ENCODE peak calls at places on chromosomes 16 and 17, in six cellular contexts. F is effector memory CD8-positive, alpha-beta T cell; I is T-helper 2 cell; M is type B pancreatic cell; C is progenitor cell of endocrine pancreas; H is AG08395. R is an unnamed sample.

GRCh38 chr16:52318259-52319008 is 228.5 kb downstream of the TOX3 start:
- DNase-seq in F (no peak), I (no peak), M (no peak), C (no peak), H (no peak), R (no peak)

GRCh38 chr16:89049484-89050118 is 44.1 kb upstream of the ACSF3 start:
- DNase-seq in F (no peak), I (no peak), M (no peak), C (no peak), H (no peak), R (no peak)

GRCh38 chr16:61654962-61655361 is 381.3 kb downstream of the CDH8 start:
- DNase-seq in F (no peak), I (no peak), M (no peak), C (no peak), H (no peak), R (no peak)

GRCh38 chr16:76535-77272 is 1.3 kb upstream of the MPG start:
- DNase-seq in F (no peak), I (no peak), M (no peak), C (no peak), H (peak; percentile 80), R (no peak)

GRCh38 chr16:3576211-3576610 is 992 bp downstream of the NLRC3 start:
- DNase-seq in F (no peak), I (peak; percentile 7), M (no peak), C (no peak), H (no peak), R (no peak)

GRCh38 chr17:2123467-2124251 is 68.8 kb downstream of the HIC1 start:
- DNase-seq in F (no peak), I (no peak), M (no peak), C (no peak), H (peak; percentile 21), R (no peak)

GRCh38 chr17:18963126-18964017 is 11.4 kb downstream of the SLC5A10 start:
- DNase-seq in F (no peak), I (no peak), M (no peak), C (no peak), H (peak; percentile 20), R (no peak)

GRCh38 chr17:73021771-73022170 is 70.7 kb downstream of the SLC39A11 start:
- DNase-seq in F (no peak), I (no peak), M (no peak), C (no peak), H (no peak), R (no peak)

GRCh38 chr17:72030067-72030899 is 90.5 kb upstream of the SOX9 start:
- DNase-seq in F (no peak), I (peak; percentile 10), M (peak; percentile 68), C (peak; percentile 11), H (peak; percentile 75), R (no peak)

GRCh38 chr17:42680331-42680808 is 1.3 kb downstream of the CCR10 start:
- DNase-seq in F (no peak), I (no peak), M (no peak), C (no peak), H (no peak), R (no peak)

GRCh38 chr16:85527767-85528297 is 85.3 kb upstream of the GSE1 start:
- DNase-seq in F (no peak), I (no peak), M (no peak), C (no peak), H (no peak), R (no peak)

GRCh38 chr16:57736419-57737281 is 1.1 kb downstream of the KATNB1 start:
- DNase-seq in F (no peak), I (peak; percentile 30), M (no peak), C (no peak), H (peak; percentile 75), R (no peak)

GRCh38 chr17:50270430-50271172 is 3.7 kb upstream of the TMEM92 start:
- DNase-seq in F (no peak), I (no peak), M (no peak), C (no peak), H (peak; percentile 58), R (no peak)

GRCh38 chr17:83062818-83063671 is 16.4 kb upstream of the METRNL start:
- DNase-seq in F (no peak), I (no peak), M (peak; percentile 62), C (peak; percentile 8), H (no peak), R (no peak)

GRCh38 chr16:49575352-49576172 is 202.0 kb downstream of the C16orf78 start:
- DNase-seq in F (no peak), I (no peak), M (no peak), C (no peak), H (no peak), R (no peak)

GRCh38 chr17:65156185-65156834 is 19.1 kb downstream of the RGS9 start:
- DNase-seq in F (no peak), I (no peak), M (no peak), C (no peak), H (no peak), R (no peak)

GRCh38 chr16:14302399-14303181 is 231.5 kb downstream of the MRTFB start:
- DNase-seq in F (no peak), I (no peak), M (no peak), C (peak; percentile 37), H (no peak), R (no peak)

GRCh38 chr17:6546069-6546718 is 10.2 kb downstream of the PITPNM3 start:
- DNase-seq in F (no peak), I (no peak), M (no peak), C (no peak), H (peak; percentile 62), R (no peak)

GRCh38 chr16:67392301-67393059 is 818 bp downstream of the TPPP3 start:
- DNase-seq in F (no peak), I (no peak), M (no peak), C (no peak), H (no peak), R (no peak)

GRCh38 chr17:76753061-76753961 is 15.4 kb downstream of the MFSD11 start:
- DNase-seq in F (no peak), I (peak; percentile 39), M (no peak), C (no peak), H (no peak), R (no peak)

GRCh38 chr16:55821210-55821609 is 11.7 kb downstream of the CES1 start:
- DNase-seq in F (no peak), I (no peak), M (no peak), C (no peak), H (no peak), R (no peak)

GRCh38 chr16:78952630-78953029 is 647.9 kb downstream of the MAF start:
- DNase-seq in F (no peak), I (no peak), M (no peak), C (no peak), H (no peak), R (no peak)

R was measured in cerebellar nuclear complex.